ENCODE peak calls at places on chromosomes 5 and 9, in five cellular contexts. One of them, this sample, is unnamed.

GRCh38 chr5:75716715-75717081 is 539 bp downstream of the POC5 start:
- DNase-seq in frontal cortex: no peak
- DNase-seq in cardiac muscle cell: no peak
- DNase-seq in BJ: no peak
- DNase-seq in keratinocyte: no peak
- DNase-seq in this sample: no peak

GRCh38 chr9:99037768-99038167 is 67.1 kb upstream of the TGFBR1 start:
- DNase-seq in keratinocyte: no peak
- DNase-seq in frontal cortex: no peak
- DNase-seq in BJ: peak; percentile 74
- DNase-seq in cardiac muscle cell: no peak
- DNase-seq in this sample: no peak

GRCh38 chr5:95727764-95728191 is 3.4 kb upstream of the RHOBTB3 start:
- DNase-seq in cardiac muscle cell: peak; percentile 36
- DNase-seq in frontal cortex: no peak
- DNase-seq in keratinocyte: no peak
- DNase-seq in BJ: no peak
- DNase-seq in this sample: no peak

GRCh38 chr9:116142706-116143492 is 10.7 kb upstream of the PAPPA start:
- DNase-seq in frontal cortex: no peak
- DNase-seq in cardiac muscle cell: no peak
- DNase-seq in keratinocyte: no peak
- DNase-seq in BJ: no peak
- DNase-seq in this sample: no peak

GRCh38 chr9:96417610-96418073 is 528 bp downstream of the ZNF367 start:
- DNase-seq in cardiac muscle cell: no peak
- DNase-seq in frontal cortex: no peak
- DNase-seq in BJ: no peak
- DNase-seq in keratinocyte: no peak
- DNase-seq in this sample: no peak

GRCh38 chr5:78893959-78894676 is 91.0 kb downstream of the ARSB start:
- DNase-seq in cardiac muscle cell: no peak
- DNase-seq in BJ: no peak
- DNase-seq in frontal cortex: no peak
- DNase-seq in keratinocyte: no peak
- DNase-seq in this sample: no peak

GRCh38 chr5:67243349-67243748 is 46.8 kb upstream of the CD180 start:
- DNase-seq in BJ: no peak
- DNase-seq in frontal cortex: no peak
- DNase-seq in cardiac muscle cell: no peak
- DNase-seq in keratinocyte: no peak
- DNase-seq in this sample: no peak

GRCh38 chr5:3311443-3311842 is 284.2 kb upstream of the IRX1 start:
- DNase-seq in BJ: no peak
- DNase-seq in cardiac muscle cell: no peak
- DNase-seq in frontal cortex: no peak
- DNase-seq in keratinocyte: no peak
- DNase-seq in this sample: no peak

GRCh38 chr5:138754699-138755057 is 1.5 kb downstream of the CTNNA1 start:
- DNase-seq in cardiac muscle cell: no peak
- DNase-seq in keratinocyte: no peak
- DNase-seq in BJ: no peak
- DNase-seq in frontal cortex: no peak
- DNase-seq in this sample: no peak

GRCh38 chr9:35675732-35676392 is 2.1 kb downstream of the CA9 start:
- DNase-seq in frontal cortex: no peak
- DNase-seq in keratinocyte: no peak
- DNase-seq in BJ: no peak
- DNase-seq in cardiac muscle cell: peak; percentile 44
- DNase-seq in this sample: peak; percentile 59

GRCh38 chr9:106602354-106602753 is 260.6 kb upstream of the ZNF462 start:
- DNase-seq in frontal cortex: no peak
- DNase-seq in cardiac muscle cell: no peak
- DNase-seq in BJ: no peak
- DNase-seq in keratinocyte: no peak
- DNase-seq in this sample: no peak

GRCh38 chr5:107680099-107680498 is 9.4 kb upstream of the EFNA5 start:
- DNase-seq in BJ: no peak
- DNase-seq in keratinocyte: no peak
- DNase-seq in frontal cortex: no peak
- DNase-seq in cardiac muscle cell: no peak
- DNase-seq in this sample: no peak

GRCh38 chr9:2700398-2700797 is 16.9 kb upstream of the KCNV2 start:
- DNase-seq in cardiac muscle cell: no peak
- DNase-seq in keratinocyte: no peak
- DNase-seq in BJ: no peak
- DNase-seq in frontal cortex: no peak
- DNase-seq in this sample: no peak